ENCODE peak calls at places on chromosomes 16 and 17, in ten cellular contexts. One of them, this sample, is unnamed.

GRCh38 chr17:36055921-36056320 is 8.2 kb upstream of the CCL18 start:
- DNase-seq in GM23248: no peak
- DNase-seq in substantia nigra: no peak
- DNase-seq in sciatic nerve: no peak
- DNase-seq in epithelial cell of esophagus: no peak
- DNase-seq in nucleus accumbens: no peak
- DNase-seq in mucosa of gallbladder: no peak
- DNase-seq in tibial artery: no peak
- DNase-seq in mesendoderm: no peak
- DNase-seq in psoas muscle: no peak
- DNase-seq in this sample: no peak

GRCh38 chr16:27408012-27408601 is 6.1 kb downstream of the IL21R start:
- DNase-seq in GM23248: peak; percentile 82
- DNase-seq in nucleus accumbens: no peak
- DNase-seq in psoas muscle: no peak
- DNase-seq in mucosa of gallbladder: no peak
- DNase-seq in substantia nigra: no peak
- DNase-seq in epithelial cell of esophagus: no peak
- DNase-seq in tibial artery: no peak
- DNase-seq in mesendoderm: no peak
- DNase-seq in sciatic nerve: no peak
- DNase-seq in this sample: no peak

GRCh38 chr16:31875112-31875803 is 1.7 kb downstream of the ZNF267 start:
- DNase-seq in mucosa of gallbladder: no peak
- DNase-seq in sciatic nerve: no peak
- DNase-seq in GM23248: peak; percentile 83
- DNase-seq in epithelial cell of esophagus: peak; percentile 44
- DNase-seq in tibial artery: no peak
- DNase-seq in mesendoderm: peak; percentile 15
- DNase-seq in psoas muscle: no peak
- DNase-seq in nucleus accumbens: no peak
- DNase-seq in substantia nigra: no peak
- DNase-seq in this sample: no peak

GRCh38 chr17:64449545-64449944 is 630 bp downstream of the MILR1 start:
- DNase-seq in substantia nigra: no peak
- DNase-seq in psoas muscle: no peak
- DNase-seq in tibial artery: no peak
- DNase-seq in GM23248: peak; percentile 37
- DNase-seq in sciatic nerve: no peak
- DNase-seq in epithelial cell of esophagus: no peak
- DNase-seq in nucleus accumbens: no peak
- DNase-seq in mesendoderm: no peak
- DNase-seq in mucosa of gallbladder: no peak
- DNase-seq in this sample: no peak

GRCh38 chr16:69940676-69941075 is 10.5 kb upstream of the CLEC18A start:
- DNase-seq in sciatic nerve: peak; percentile 53
- DNase-seq in GM23248: no peak
- DNase-seq in psoas muscle: no peak
- DNase-seq in epithelial cell of esophagus: no peak
- DNase-seq in mucosa of gallbladder: no peak
- DNase-seq in nucleus accumbens: no peak
- DNase-seq in tibial artery: peak; percentile 67
- DNase-seq in mesendoderm: no peak
- DNase-seq in substantia nigra: no peak
- DNase-seq in this sample: no peak

GRCh38 chr17:79353016-79353415 is 257.8 kb downstream of the RBFOX3 start:
- DNase-seq in psoas muscle: peak; percentile 30
- DNase-seq in substantia nigra: no peak
- DNase-seq in sciatic nerve: no peak
- DNase-seq in GM23248: no peak
- DNase-seq in tibial artery: no peak
- DNase-seq in epithelial cell of esophagus: no peak
- DNase-seq in nucleus accumbens: no peak
- DNase-seq in mesendoderm: no peak
- DNase-seq in mucosa of gallbladder: no peak
- DNase-seq in this sample: no peak

GRCh38 chr17:61088556-61088955 is 311.1 kb upstream of the TBX2 start:
- DNase-seq in psoas muscle: no peak
- DNase-seq in GM23248: no peak
- DNase-seq in substantia nigra: no peak
- DNase-seq in epithelial cell of esophagus: no peak
- DNase-seq in tibial artery: no peak
- DNase-seq in sciatic nerve: no peak
- DNase-seq in nucleus accumbens: no peak
- DNase-seq in mesendoderm: no peak
- DNase-seq in mucosa of gallbladder: no peak
- DNase-seq in this sample: no peak

GRCh38 chr17:80220709-80221215 is 535 bp downstream of the SLC26A11 start:
- DNase-seq in mesendoderm: peak; percentile 10
- DNase-seq in mucosa of gallbladder: no peak
- DNase-seq in sciatic nerve: no peak
- DNase-seq in tibial artery: no peak
- DNase-seq in epithelial cell of esophagus: no peak
- DNase-seq in substantia nigra: no peak
- DNase-seq in nucleus accumbens: no peak
- DNase-seq in psoas muscle: no peak
- DNase-seq in GM23248: peak; percentile 55
- DNase-seq in this sample: no peak